ENCODE peak calls at places on chromosomes 16 and 17, in five cellular contexts. M, W, U, X and I are unnamed samples.
A peak's percentile ranks its signal among the peaks of the same experiment; 100 is the strongest.

GRCh38 chr16:84729716-84730320 is 30.0 kb downstream of the USP10 start:
- DNase-seq in M (no peak), W (no peak), U (peak; percentile 4), X (no peak), I (no peak)

GRCh38 chr16:88792668-88793587 is 7.9 kb upstream of the PIEZO1 start:
- DNase-seq in M (no peak), W (no peak), U (peak; percentile 50), X (no peak), I (no peak)

GRCh38 chr16:84543931-84544776 is 39.7 kb upstream of the MEAK7 start:
- DNase-seq in M (no peak), W (no peak), U (no peak), X (no peak), I (no peak)

GRCh38 chr17:55843785-55844184 is 92.9 kb downstream of the PCTP start:
- DNase-seq in M (no peak), W (no peak), U (no peak), X (no peak), I (no peak)

GRCh38 chr17:40309031-40309937 is at the start of gene RARA:
- DNase-seq in M (no peak), W (peak; percentile 51), U (peak; percentile 86), X (peak; percentile 58), I (no peak)

GRCh38 chr17:81489986-81490598 is 22.5 kb downstream of the ACTG1 start:
- DNase-seq in M (no peak), W (no peak), U (no peak), X (no peak), I (no peak)

GRCh38 chr16:79509906-79510305 is 90.6 kb downstream of the MAF start:
- DNase-seq in M (no peak), W (no peak), U (no peak), X (no peak), I (no peak)

GRCh38 chr16:2904922-2905240 is 6.8 kb upstream of the FLYWCH1 start:
- DNase-seq in M (no peak), W (no peak), U (no peak), X (no peak), I (no peak)

GRCh38 chr17:81518785-81519283 is 6.2 kb upstream of the ACTG1 start:
- DNase-seq in M (no peak), W (no peak), U (no peak), X (peak; percentile 60), I (no peak)

GRCh38 chr16:48125888-48126287 is 29.9 kb downstream of the ABCC12 start:
- DNase-seq in M (no peak), W (no peak), U (no peak), X (no peak), I (no peak)

GRCh38 chr16:8032406-8032805 is 557.9 kb downstream of the TMEM114 start:
- DNase-seq in M (no peak), W (no peak), U (no peak), X (no peak), I (no peak)

GRCh38 chr17:65630502-65630901 is 69.1 kb upstream of the AXIN2 start:
- DNase-seq in M (no peak), W (no peak), U (no peak), X (no peak), I (no peak)

GRCh38 chr16:47779201-47780016 is 318.3 kb downstream of the PHKB start:
- DNase-seq in M (peak; percentile 5), W (no peak), U (peak; percentile 44), X (peak; percentile 52), I (no peak)

GRCh38 chr17:78063489-78063888 is 65.1 kb downstream of the TMC6 start:
- DNase-seq in M (no peak), W (no peak), U (no peak), X (no peak), I (no peak)

GRCh38 chr17:81004336-81005015 is 12.8 kb downstream of the CHMP6 start:
- DNase-seq in M (no peak), W (no peak), U (no peak), X (no peak), I (no peak)

GRCh38 chr16:10013364-10013763 is 168.9 kb downstream of the GRIN2A start:
- DNase-seq in M (no peak), W (no peak), U (no peak), X (no peak), I (no peak)

GRCh38 chr17:37065486-37066321 is 117.0 kb downstream of the AATF start:
- DNase-seq in M (no peak), W (no peak), U (no peak), X (no peak), I (no peak)

GRCh38 chr17:13544292-13544691 is 57.4 kb downstream of the HS3ST3A1 start:
- DNase-seq in M (no peak), W (no peak), U (no peak), X (no peak), I (no peak)

GRCh38 chr16:71777329-71777728 is 31.3 kb downstream of the AP1G1 start:
- DNase-seq in M (no peak), W (no peak), U (no peak), X (no peak), I (no peak)

GRCh38 chr17:31492880-31493655 is 101.6 kb downstream of the RAB11FIP4 start:
- DNase-seq in M (peak; percentile 58), W (no peak), U (no peak), X (peak; percentile 66), I (no peak)

GRCh38 chr17:20281860-20282259 is 185.5 kb downstream of the LGALS9B start:
- DNase-seq in M (no peak), W (no peak), U (no peak), X (no peak), I (no peak)

GRCh38 chr17:67637901-67638641 is 79.7 kb upstream of the NOL11 start:
- DNase-seq in M (no peak), W (no peak), U (no peak), X (no peak), I (peak; percentile 88)

GRCh38 chr17:47763913-47764582 is 31.0 kb downstream of the TBX21 start:
- DNase-seq in M (no peak), W (no peak), U (no peak), X (no peak), I (no peak)

GRCh38 chr16:3487521-3488410 is 7.5 kb downstream of the C16orf90 start:
- DNase-seq in M (no peak), W (peak; percentile 32), U (no peak), X (no peak), I (no peak)

GRCh38 chr17:45312477-45313418 is 4.1 kb downstream of the MAP3K14 start:
- DNase-seq in M (no peak), W (no peak), U (no peak), X (no peak), I (no peak)

GRCh38 chr16:66131895-66132294 is 234.6 kb upstream of the CDH5 start:
- DNase-seq in M (no peak), W (no peak), U (no peak), X (no peak), I (no peak)

GRCh38 chr16:31134091-31134571 is 1.4 kb downstream of the PRSS8 start:
- DNase-seq in M (no peak), W (no peak), U (no peak), X (peak; percentile 51), I (no peak)

GRCh38 chr16:3503513-3503912 is 2.7 kb downstream of the CLUAP1 start:
- DNase-seq in M (no peak), W (no peak), U (no peak), X (no peak), I (no peak)

GRCh38 chr16:46689492-46690280 is at the start of gene ORC6:
- DNase-seq in M (no peak), W (peak; percentile 97), U (peak; percentile 97), X (peak; percentile 95), I (peak; percentile 91)

GRCh38 chr16:46688657-46689491 is at the start of gene VPS35:
- DNase-seq in M (peak; percentile 95), W (peak; percentile 99), U (peak; percentile 100), X (peak; percentile 97), I (peak; percentile 97)

GRCh38 chr16:46686815-46687473 is 2.0 kb downstream of the VPS35 start:
- DNase-seq in M (no peak), W (no peak), U (no peak), X (no peak), I (no peak)

GRCh38 chr16:46688101-46688656 is 799 bp downstream of the VPS35 start:
- DNase-seq in M (no peak), W (no peak), U (no peak), X (no peak), I (no peak)

GRCh38 chr16:46687486-46687885 is 1.5 kb downstream of the VPS35 start:
- DNase-seq in M (no peak), W (no peak), U (no peak), X (no peak), I (no peak)
- H3K9ac ChIP-seq in M (peak overlapping the region; percentile 74), W (peak overlapping the region; percentile 87), U (no peak overlapping the region), X (peak overlapping the region; percentile 56), I (peak overlapping the region; percentile 92)

GRCh38 chr16:77437859-77438258 is 3.0 kb upstream of the ADAMTS18 start:
- DNase-seq in M (no peak), W (no peak), U (no peak), X (no peak), I (no peak)
- TF ChIP-seq SRF in M (no peak), W (no peak), U (no peak), X (no peak), I (no peak)

GRCh38 chr17:8386841-8387240 is 3.8 kb upstream of the RPL26 start:
- DNase-seq in M (no peak), W (no peak), U (no peak), X (no peak), I (no peak)

GRCh38 chr17:8382052-8382879 is 727 bp downstream of the RPL26 start:
- DNase-seq in M (no peak), W (no peak), U (no peak), X (no peak), I (no peak)

GRCh38 chr17:8382880-8383142 is 182 bp downstream of the RPL26 start:
- DNase-seq in M (no peak), W (no peak), U (no peak), X (no peak), I (no peak)

GRCh38 chr17:8383143-8383974 is at the start of gene RPL26:
- DNase-seq in M (peak; percentile 95), W (peak; percentile 98), U (peak; percentile 96), X (peak; percentile 89), I (peak; percentile 97)

DNA sequence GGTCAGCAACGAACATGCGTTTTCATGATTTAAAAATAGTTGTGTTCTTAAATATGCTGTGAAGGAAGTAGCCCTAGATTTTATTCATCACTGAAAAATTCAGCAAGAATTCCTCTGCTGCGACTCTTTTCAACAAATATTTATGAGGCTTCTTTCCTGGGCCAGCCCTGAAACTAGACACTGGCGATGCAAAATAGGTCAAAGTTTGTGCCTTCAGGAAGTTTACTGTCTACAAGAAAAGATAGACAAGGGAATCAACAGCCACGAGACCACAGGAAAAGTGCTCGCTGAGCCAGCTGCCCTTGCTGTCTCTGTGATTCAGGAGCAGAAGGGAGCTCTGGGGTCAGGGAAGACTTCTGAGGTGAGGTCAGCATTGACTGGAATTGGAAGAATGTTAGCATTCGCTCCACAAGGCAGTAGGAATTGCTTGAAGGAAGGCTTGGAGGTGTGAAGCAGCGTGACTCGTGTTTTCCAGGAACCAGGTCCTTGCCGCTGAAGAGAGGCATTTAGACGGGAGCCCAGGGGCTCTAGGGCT is 1.9 kb upstream of the RPL26 start:
- DNase-seq in M (no peak), W (no peak), U (no peak), X (no peak), I (peak; percentile 54)
- H3K9ac ChIP-seq in M (no peak overlapping the region), W (peak overlapping the region; percentile 80), U (no peak overlapping the region), X (peak overlapping the region; percentile 81), I (peak overlapping the region; percentile 93)

DNA sequence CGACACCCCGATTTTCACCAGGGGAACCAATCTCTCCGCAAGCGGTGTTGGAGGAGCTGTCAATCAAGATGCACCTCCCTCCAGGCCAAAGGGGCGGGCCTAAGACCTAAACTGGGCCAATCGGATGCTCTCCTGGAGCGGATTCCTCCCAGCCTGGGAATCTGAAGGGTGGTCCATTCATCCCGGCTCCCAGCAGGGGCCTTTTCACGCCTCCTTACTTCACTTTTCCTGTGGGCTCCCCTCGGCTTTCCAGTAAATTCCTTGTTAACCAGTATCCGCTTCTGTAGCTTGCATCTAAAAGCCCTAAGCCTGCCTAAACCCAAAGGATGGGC is 17.1 kb downstream of the C16orf74 start:
- DNase-seq in M (no peak), W (no peak), U (peak; percentile 91), X (peak; percentile 88), I (no peak)
- TF ChIP-seq SRF in M (no peak), W (no peak), U (no peak), X (no peak), I (no peak)